ENCODE peak calls at places on chromosomes 1 and 21, in seven cellular contexts. One of them, this sample, is unnamed.

GRCh38 chr1:36093226-36093625 is 4.5 kb downstream of the ADPRS start:
- DNase-seq in adrenal gland: no peak
- DNase-seq in erythroblast: no peak
- DNase-seq in ovary: no peak
- DNase-seq in prostate gland: no peak
- DNase-seq in GM12891: no peak
- DNase-seq in A549: no peak
- DNase-seq in this sample: no peak

GRCh38 chr1:151347523-151348246 is 633 bp upstream of the RFX5 start:
- DNase-seq in adrenal gland: no peak
- DNase-seq in erythroblast: no peak
- DNase-seq in ovary: no peak
- DNase-seq in prostate gland: no peak
- DNase-seq in GM12891: no peak
- DNase-seq in A549: no peak
- DNase-seq in this sample: no peak

GRCh38 chr1:56820755-56821461 is 1.7 kb upstream of the FYB2 start:
- DNase-seq in adrenal gland: peak
- DNase-seq in erythroblast: peak
- DNase-seq in ovary: peak
- DNase-seq in prostate gland: peak
- DNase-seq in GM12891: peak
- DNase-seq in A549: peak
- DNase-seq in this sample: peak

GRCh38 chr1:55575571-55576279 is 360.6 kb upstream of the USP24 start:
- DNase-seq in adrenal gland: no peak
- DNase-seq in erythroblast: no peak
- DNase-seq in ovary: peak
- DNase-seq in prostate gland: peak
- DNase-seq in GM12891: no peak
- DNase-seq in A549: no peak
- DNase-seq in this sample: no peak

GRCh38 chr21:37075214-37075770 is 2.2 kb downstream of the TTC3 start:
- DNase-seq in adrenal gland: no peak
- DNase-seq in erythroblast: no peak
- DNase-seq in ovary: no peak
- DNase-seq in prostate gland: no peak
- DNase-seq in GM12891: no peak
- DNase-seq in A549: no peak
- DNase-seq in this sample: no peak

GRCh38 chr1:66505671-66506392 is 28.1 kb upstream of the SGIP1 start:
- DNase-seq in adrenal gland: no peak
- DNase-seq in erythroblast: no peak
- DNase-seq in ovary: no peak
- DNase-seq in prostate gland: no peak
- DNase-seq in GM12891: no peak
- DNase-seq in A549: no peak
- DNase-seq in this sample: no peak

GRCh38 chr1:171457412-171457811 is 27.9 kb upstream of the PRRC2C start:
- DNase-seq in adrenal gland: no peak
- DNase-seq in erythroblast: no peak
- DNase-seq in ovary: no peak
- DNase-seq in prostate gland: no peak
- DNase-seq in GM12891: no peak
- DNase-seq in A549: no peak
- DNase-seq in this sample: no peak

GRCh38 chr1:231557898-231558710 is 29.6 kb downstream of the TSNAX start:
- DNase-seq in adrenal gland: no peak
- DNase-seq in erythroblast: no peak
- DNase-seq in ovary: no peak
- DNase-seq in prostate gland: no peak
- DNase-seq in GM12891: no peak
- DNase-seq in A549: no peak
- DNase-seq in this sample: no peak

GRCh38 chr1:3688356-3688755 is 36.0 kb downstream of the TP73 start:
- DNase-seq in adrenal gland: no peak
- DNase-seq in erythroblast: no peak
- DNase-seq in ovary: no peak
- DNase-seq in prostate gland: no peak
- DNase-seq in GM12891: no peak
- DNase-seq in A549: no peak
- DNase-seq in this sample: no peak

GRCh38 chr1:58848818-58849411 is 65.1 kb upstream of the JUN start:
- DNase-seq in adrenal gland: peak
- DNase-seq in erythroblast: peak
- DNase-seq in ovary: peak
- DNase-seq in prostate gland: no peak
- DNase-seq in GM12891: no peak
- DNase-seq in A549: peak
- DNase-seq in this sample: peak

GRCh38 chr1:205791568-205792180 is 16.4 kb upstream of the RAB29 start:
- DNase-seq in adrenal gland: peak
- DNase-seq in erythroblast: peak
- DNase-seq in ovary: peak
- DNase-seq in prostate gland: peak
- DNase-seq in GM12891: peak
- DNase-seq in A549: peak
- DNase-seq in this sample: peak

GRCh38 chr21:41747943-41748738 is 18.7 kb downstream of the RIPK4 start:
- DNase-seq in adrenal gland: no peak
- DNase-seq in erythroblast: no peak
- DNase-seq in ovary: no peak
- DNase-seq in prostate gland: no peak
- DNase-seq in GM12891: no peak
- DNase-seq in A549: no peak
- DNase-seq in this sample: no peak

GRCh38 chr1:167094690-167095089 is 815 bp downstream of the STYXL2 start:
- DNase-seq in adrenal gland: no peak
- DNase-seq in erythroblast: no peak
- DNase-seq in ovary: no peak
- DNase-seq in prostate gland: no peak
- DNase-seq in GM12891: no peak
- DNase-seq in A549: no peak
- DNase-seq in this sample: no peak

GRCh38 chr1:188735567-188735966 is 1742.1 kb downstream of the BRINP3 start:
- DNase-seq in adrenal gland: no peak
- DNase-seq in erythroblast: no peak
- DNase-seq in ovary: no peak
- DNase-seq in prostate gland: no peak
- DNase-seq in GM12891: no peak
- DNase-seq in A549: peak
- DNase-seq in this sample: no peak

GRCh38 chr1:189656628-189657027 is 821.0 kb downstream of the BRINP3 start:
- DNase-seq in adrenal gland: no peak
- DNase-seq in erythroblast: no peak
- DNase-seq in ovary: no peak
- DNase-seq in prostate gland: no peak
- DNase-seq in GM12891: no peak
- DNase-seq in A549: no peak
- DNase-seq in this sample: no peak

GRCh38 chr1:180028864-180029263 is 74.3 kb downstream of the CEP350 start:
- DNase-seq in adrenal gland: no peak
- DNase-seq in erythroblast: no peak
- DNase-seq in ovary: no peak
- DNase-seq in prostate gland: no peak
- DNase-seq in GM12891: no peak
- DNase-seq in A549: no peak
- DNase-seq in this sample: no peak

GRCh38 chr1:31181515-31182343 is 58.0 kb downstream of the NKAIN1 start:
- DNase-seq in adrenal gland: peak
- DNase-seq in erythroblast: peak
- DNase-seq in ovary: no peak
- DNase-seq in prostate gland: peak
- DNase-seq in GM12891: peak
- DNase-seq in A549: peak
- DNase-seq in this sample: peak

GRCh38 chr1:11406845-11407244 is 72.1 kb upstream of the DISP3 start:
- DNase-seq in adrenal gland: no peak
- DNase-seq in erythroblast: no peak
- DNase-seq in ovary: no peak
- DNase-seq in prostate gland: no peak
- DNase-seq in GM12891: no peak
- DNase-seq in A549: no peak
- DNase-seq in this sample: no peak

GRCh38 chr1:31764307-31765040 is at the start of gene ADGRB2:
- DNase-seq in adrenal gland: no peak
- DNase-seq in erythroblast: peak
- DNase-seq in ovary: no peak
- DNase-seq in prostate gland: no peak
- DNase-seq in GM12891: no peak
- DNase-seq in A549: peak
- DNase-seq in this sample: no peak

GRCh38 chr1:208129489-208129888 is 114.7 kb downstream of the PLXNA2 start:
- DNase-seq in adrenal gland: no peak
- DNase-seq in erythroblast: no peak
- DNase-seq in ovary: no peak
- DNase-seq in prostate gland: no peak
- DNase-seq in GM12891: no peak
- DNase-seq in A549: no peak
- DNase-seq in this sample: no peak
- TF ChIP-seq POLR2A in adrenal gland: no peak
- TF ChIP-seq POLR2A in erythroblast: no peak
- TF ChIP-seq POLR2A in ovary: no peak
- TF ChIP-seq POLR2A in prostate gland: no peak
- TF ChIP-seq POLR2A in GM12891: no peak
- TF ChIP-seq POLR2A in A549: no peak
- TF ChIP-seq POLR2A in this sample: no peak

DNA sequence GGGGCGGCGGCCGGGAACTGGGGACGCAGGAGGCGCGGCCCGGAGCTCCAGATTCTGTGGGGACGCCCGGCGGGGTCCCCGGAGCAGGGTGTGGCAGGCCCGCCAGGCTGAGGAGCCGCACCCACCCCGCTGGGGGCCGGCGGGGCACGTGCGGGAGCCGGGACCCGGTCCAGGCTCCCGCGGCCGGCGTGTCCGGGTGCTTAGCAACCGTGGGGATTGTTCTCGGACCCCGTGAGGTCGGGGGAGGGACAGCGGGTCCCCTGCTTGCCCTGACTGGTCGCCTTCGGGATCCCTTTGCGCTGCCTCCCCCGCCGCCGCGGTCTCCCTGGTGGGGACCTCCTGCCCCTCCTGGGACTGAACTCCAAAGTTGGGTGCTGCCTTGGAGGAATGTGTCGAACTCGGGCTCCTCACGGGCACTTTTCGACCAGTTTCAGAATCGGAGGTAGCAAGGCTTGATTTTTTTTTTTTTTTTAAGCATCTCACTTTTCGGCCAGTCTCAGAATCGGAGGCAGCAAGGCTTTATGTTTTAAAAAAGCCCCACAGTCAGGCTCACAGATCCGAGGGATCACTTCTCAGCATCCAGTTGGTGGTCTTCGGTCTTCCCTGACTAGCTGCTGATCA is 522 bp downstream of the FAM76A start:
- DNase-seq in adrenal gland: peak
- DNase-seq in erythroblast: no peak
- DNase-seq in ovary: peak
- DNase-seq in prostate gland: peak
- DNase-seq in GM12891: peak
- DNase-seq in A549: peak
- DNase-seq in this sample: peak
- TF ChIP-seq POLR2A in adrenal gland: no peak
- TF ChIP-seq POLR2A in erythroblast: peak
- TF ChIP-seq POLR2A in ovary: no peak
- TF ChIP-seq POLR2A in prostate gland: peak
- TF ChIP-seq POLR2A in GM12891: no peak
- TF ChIP-seq POLR2A in A549: no peak
- TF ChIP-seq POLR2A in this sample: no peak

DNA sequence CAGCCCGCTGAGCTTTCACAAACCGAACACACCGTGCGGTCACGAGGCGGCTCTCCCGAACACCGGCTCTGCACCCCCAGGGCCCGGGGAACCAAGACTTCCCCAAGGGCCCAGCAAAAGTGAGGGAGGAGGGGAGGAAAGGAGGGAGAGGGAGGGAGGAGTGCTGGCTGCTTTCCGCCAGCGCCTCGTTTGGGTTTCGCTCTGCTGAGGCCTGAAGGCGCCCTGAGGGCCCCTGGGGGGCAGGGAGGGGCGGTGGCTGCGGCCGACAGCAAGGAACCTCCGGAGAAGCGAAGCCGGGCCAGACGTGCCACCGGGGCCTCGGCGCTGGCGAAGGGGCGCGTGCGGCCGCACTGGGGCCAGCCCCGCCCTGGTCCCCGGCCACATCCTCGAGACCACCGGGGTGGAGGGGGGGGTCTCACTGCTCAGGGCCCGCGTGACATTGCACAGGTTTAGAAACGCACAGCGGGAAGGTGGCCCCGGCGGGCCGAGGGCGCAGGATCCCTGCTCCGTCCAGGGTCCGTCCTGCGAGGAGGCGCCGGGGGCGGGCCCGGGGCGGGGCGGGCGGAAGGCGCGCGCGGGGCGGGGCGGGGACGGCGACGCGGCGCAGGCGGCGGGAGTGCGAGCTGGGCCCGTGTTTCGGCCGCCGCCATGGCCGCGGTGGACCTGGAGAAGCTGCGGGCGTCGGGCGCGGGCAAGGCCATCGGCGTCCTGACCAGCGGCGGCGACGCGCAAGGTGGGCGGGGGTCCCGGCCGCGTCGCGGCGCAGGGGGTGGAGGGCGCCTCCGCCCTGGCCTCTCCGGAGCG is at the start of gene PFKL:
- DNase-seq in adrenal gland: peak
- DNase-seq in erythroblast: peak
- DNase-seq in ovary: peak
- DNase-seq in prostate gland: peak
- DNase-seq in GM12891: peak
- DNase-seq in A549: peak
- DNase-seq in this sample: peak
- TF ChIP-seq POLR2A in adrenal gland: no peak
- TF ChIP-seq POLR2A in erythroblast: no peak
- TF ChIP-seq POLR2A in ovary: peak
- TF ChIP-seq POLR2A in prostate gland: peak
- TF ChIP-seq POLR2A in GM12891: peak
- TF ChIP-seq POLR2A in A549: peak
- TF ChIP-seq POLR2A in this sample: no peak

DNA sequence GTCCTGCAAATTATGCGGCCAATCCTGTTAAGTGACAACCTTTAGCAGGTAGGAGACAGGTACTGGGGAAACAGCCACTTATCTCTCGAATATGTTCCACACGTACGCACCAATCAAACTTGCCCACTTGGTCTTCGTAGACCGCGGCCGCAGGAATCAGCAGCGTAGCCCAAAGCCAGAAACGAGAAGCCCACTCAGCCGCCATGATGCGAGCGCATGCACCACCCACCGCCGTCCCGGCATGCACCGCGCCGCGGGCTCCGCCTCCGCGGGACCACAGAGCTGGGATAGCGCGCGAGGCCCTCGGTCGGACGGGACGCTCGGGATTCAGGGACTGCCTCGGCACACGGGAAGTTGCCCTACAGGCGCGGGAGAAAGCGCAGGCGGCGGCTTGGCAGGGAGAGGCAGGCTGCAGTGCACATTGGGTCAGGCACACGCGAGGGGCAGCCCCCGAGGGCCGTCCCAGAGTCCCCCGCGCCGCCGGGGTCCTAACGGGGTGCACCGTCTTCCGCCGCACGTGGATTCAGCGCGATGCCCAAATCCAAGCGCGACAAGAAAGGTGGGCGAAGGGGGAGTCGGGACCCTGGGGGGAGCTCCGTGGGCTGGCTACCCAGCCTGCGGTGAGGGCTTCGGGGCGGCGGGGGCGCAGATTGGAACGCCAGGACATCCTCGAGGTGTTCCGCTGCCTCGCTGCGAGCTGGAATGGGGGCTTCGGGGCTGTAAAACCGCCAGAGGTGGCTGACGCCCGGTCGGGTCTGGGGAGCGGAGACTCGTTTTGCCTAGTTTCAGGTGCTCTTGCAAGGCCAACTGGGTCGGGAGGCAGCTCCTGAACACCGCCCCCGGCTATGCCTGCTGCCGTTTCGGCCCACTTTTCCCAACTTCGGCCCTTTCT is at the start of the genes EMC1 and MRTO4:
- DNase-seq in adrenal gland: peak
- DNase-seq in erythroblast: peak
- DNase-seq in ovary: peak
- DNase-seq in prostate gland: peak
- DNase-seq in GM12891: peak
- DNase-seq in A549: peak
- DNase-seq in this sample: peak
- TF ChIP-seq POLR2A in adrenal gland: peak
- TF ChIP-seq POLR2A in erythroblast: peak
- TF ChIP-seq POLR2A in ovary: no peak
- TF ChIP-seq POLR2A in prostate gland: peak
- TF ChIP-seq POLR2A in GM12891: peak
- TF ChIP-seq POLR2A in A549: peak
- TF ChIP-seq POLR2A in this sample: no peak

This sample was measured in stomach.